ENCODE peak calls at places on chromosomes 1 and 21, in seven cellular contexts. H is neural crest cell; Y is activated CD4-positive, alpha-beta T cell treated with anti-CD3 and anti-CD28 coated beads, Interleukin-2, amount 50 U/mL, for 1 hour; M is myocyte; K is choroid plexus epithelial cell; T is T-helper 9 cell; X is sciatic nerve. C is an unnamed sample.

GRCh38 chr1:159211331-159212136 is 6.9 kb downstream of the ACKR1 start:
- DNase-seq in H (peak; percentile 61), Y (peak; percentile 35), M (peak; percentile 49), K (peak; percentile 39), T (peak; percentile 39), X (no peak), C (no peak)

GRCh38 chr1:34292472-34292871 is 115.8 kb downstream of the C1orf94 start:
- DNase-seq in H (no peak), Y (no peak), M (no peak), K (no peak), T (no peak), X (no peak), C (no peak)

GRCh38 chr21:44929799-44930542 is 9.3 kb upstream of the ITGB2 start:
- DNase-seq in H (no peak), Y (no peak), M (no peak), K (no peak), T (no peak), X (no peak), C (no peak)

GRCh38 chr1:37465596-37466517 is 8.5 kb upstream of the ZC3H12A start:
- DNase-seq in H (no peak), Y (no peak), M (peak; percentile 53), K (peak; percentile 80), T (no peak), X (no peak), C (no peak)

GRCh38 chr1:81414417-81415087 is 386.2 kb upstream of the ADGRL2 start:
- DNase-seq in H (peak; percentile 78), Y (no peak), M (no peak), K (peak; percentile 14), T (no peak), X (peak; percentile 82), C (peak; percentile 87)

GRCh38 chr1:234629026-234629425 is 19.0 kb upstream of the IRF2BP2 start:
- DNase-seq in H (no peak), Y (no peak), M (no peak), K (no peak), T (no peak), X (no peak), C (no peak)

GRCh38 chr1:38561110-38561509 is 298.5 kb downstream of the RRAGC start:
- DNase-seq in H (no peak), Y (no peak), M (no peak), K (no peak), T (no peak), X (no peak), C (no peak)

GRCh38 chr1:220564216-220564615 is 36.3 kb downstream of the MARK1 start:
- DNase-seq in H (no peak), Y (no peak), M (no peak), K (no peak), T (no peak), X (no peak), C (no peak)

GRCh38 chr1:228307218-228308023 is 99.2 kb downstream of the TRIM11 start:
- DNase-seq in H (no peak), Y (no peak), M (no peak), K (no peak), T (no peak), X (no peak), C (peak; percentile 34)

GRCh38 chr21:15848632-15849031 is 118.8 kb downstream of the USP25 start:
- DNase-seq in H (no peak), Y (no peak), M (no peak), K (peak; percentile 44), T (no peak), X (no peak), C (no peak)

GRCh38 chr1:1623181-1623630 is 7.9 kb downstream of the MIB2 start:
- DNase-seq in H (no peak), Y (no peak), M (no peak), K (no peak), T (no peak), X (no peak), C (no peak)

GRCh38 chr21:41477641-41478318 is 30.2 kb downstream of the TMPRSS2 start:
- DNase-seq in H (peak; percentile 22), Y (no peak), M (peak; percentile 67), K (no peak), T (no peak), X (no peak), C (peak; percentile 61)

GRCh38 chr1:103309761-103310160 is 201.4 kb upstream of the COL11A1 start:
- DNase-seq in H (no peak), Y (no peak), M (no peak), K (no peak), T (no peak), X (no peak), C (no peak)

GRCh38 chr21:43816611-43817071 is 27.3 kb downstream of the RRP1 start:
- DNase-seq in H (no peak), Y (no peak), M (no peak), K (no peak), T (no peak), X (no peak), C (no peak)

GRCh38 chr21:45634511-45635183 is 8.9 kb upstream of the PCBP3 start:
- DNase-seq in H (no peak), Y (no peak), M (no peak), K (peak; percentile 62), T (no peak), X (no peak), C (no peak)

GRCh38 chr1:158371188-158371953 is 17.7 kb downstream of the CD1E start:
- DNase-seq in H (no peak), Y (no peak), M (no peak), K (no peak), T (no peak), X (no peak), C (no peak)

GRCh38 chr1:244395965-244396364 is 55.7 kb downstream of the ADSS2 start:
- DNase-seq in H (no peak), Y (no peak), M (no peak), K (no peak), T (no peak), X (no peak), C (no peak)

GRCh38 chr1:93976291-93976690 is 67.1 kb upstream of the GCLM start:
- DNase-seq in H (no peak), Y (no peak), M (peak; percentile 59), K (no peak), T (no peak), X (no peak), C (no peak)

GRCh38 chr1:114695430-114696093 is at the start of gene AMPD1:
- DNase-seq in H (no peak), Y (no peak), M (peak; percentile 83), K (peak; percentile 54), T (no peak), X (no peak), C (no peak)

GRCh38 chr1:63435136-63435535 is 67.7 kb downstream of the ALG6 start:
- DNase-seq in H (no peak), Y (no peak), M (no peak), K (no peak), T (no peak), X (no peak), C (no peak)

GRCh38 chr1:161932668-161933067 is 91.0 kb downstream of the OLFML2B start:
- DNase-seq in H (no peak), Y (no peak), M (no peak), K (no peak), T (no peak), X (peak; percentile 63), C (no peak)

GRCh38 chr1:61951731-61952585 is 209.7 kb downstream of the PATJ start:
- DNase-seq in H (no peak), Y (no peak), M (peak; percentile 25), K (peak; percentile 83), T (no peak), X (no peak), C (no peak)

GRCh38 chr1:223639333-223639749 is 26.2 kb downstream of the CAPN8 start:
- DNase-seq in H (no peak), Y (no peak), M (no peak), K (no peak), T (no peak), X (no peak), C (no peak)

GRCh38 chr21:35006248-35006647 is 42.9 kb downstream of the RUNX1 start:
- DNase-seq in H (no peak), Y (no peak), M (no peak), K (no peak), T (no peak), X (no peak), C (no peak)

GRCh38 chr1:41464886-41465285 is 19.6 kb downstream of the EDN2 start:
- DNase-seq in H (no peak), Y (no peak), M (peak; percentile 73), K (no peak), T (no peak), X (no peak), C (no peak)

GRCh38 chr1:1237874-1238701 is 6.1 kb downstream of the B3GALT6 start:
- DNase-seq in H (no peak), Y (no peak), M (no peak), K (no peak), T (no peak), X (no peak), C (no peak)

GRCh38 chr1:96308314-96308713 is 413.3 kb upstream of the PTBP2 start:
- DNase-seq in H (no peak), Y (no peak), M (no peak), K (no peak), T (no peak), X (no peak), C (no peak)

GRCh38 chr1:2376931-2377672 is 14.3 kb downstream of the MORN1 start:
- DNase-seq in H (no peak), Y (no peak), M (no peak), K (no peak), T (no peak), X (peak; percentile 53), C (no peak)

GRCh38 chr1:23854568-23854967 is 13.5 kb downstream of the FUCA1 start:
- DNase-seq in H (no peak), Y (no peak), M (no peak), K (peak; percentile 7), T (no peak), X (no peak), C (no peak)